ENCODE peak calls at places on chromosomes 16 and 17, in four cellular contexts. One of them, this sample, is unnamed.

GRCh38 chr17:78396436-78397335 is 18.2 kb downstream of the PGS1 start:
- DNase-seq in lung: peak; percentile 55
- DNase-seq in heart left ventricle: no peak
- DNase-seq in CD8-positive, alpha-beta T cell: no peak
- DNase-seq in this sample: no peak

GRCh38 chr17:7354262-7354781 is 634 bp upstream of the TMEM95 start:
- DNase-seq in lung: no peak
- DNase-seq in heart left ventricle: no peak
- DNase-seq in CD8-positive, alpha-beta T cell: no peak
- DNase-seq in this sample: peak; percentile 100

GRCh38 chr16:27313422-27314160 is at the start of gene IL4R:
- DNase-seq in lung: peak; percentile 89
- DNase-seq in heart left ventricle: peak; percentile 89
- DNase-seq in CD8-positive, alpha-beta T cell: peak; percentile 70
- DNase-seq in this sample: peak; percentile 70

GRCh38 chr17:33175565-33175964 is 117.5 kb downstream of the ASIC2 start:
- DNase-seq in lung: no peak
- DNase-seq in heart left ventricle: no peak
- DNase-seq in CD8-positive, alpha-beta T cell: no peak
- DNase-seq in this sample: no peak

GRCh38 chr16:63426275-63426870 is 1390.1 kb upstream of the CDH8 start:
- DNase-seq in lung: no peak
- DNase-seq in heart left ventricle: no peak
- DNase-seq in CD8-positive, alpha-beta T cell: no peak
- DNase-seq in this sample: no peak

GRCh38 chr16:68085259-68086071 is at the start of gene NFATC3:
- DNase-seq in lung: peak; percentile 98
- DNase-seq in heart left ventricle: peak; percentile 99
- DNase-seq in CD8-positive, alpha-beta T cell: peak; percentile 99
- DNase-seq in this sample: peak; percentile 93

GRCh38 chr17:48728232-48729231 is at the start of gene HOXB13:
- DNase-seq in lung: no peak
- DNase-seq in heart left ventricle: no peak
- DNase-seq in CD8-positive, alpha-beta T cell: peak; percentile 43
- DNase-seq in this sample: no peak

GRCh38 chr17:17348872-17349723 is 45.9 kb downstream of the NT5M start:
- DNase-seq in lung: no peak
- DNase-seq in heart left ventricle: peak; percentile 33
- DNase-seq in CD8-positive, alpha-beta T cell: no peak
- DNase-seq in this sample: no peak

GRCh38 chr17:82775033-82775823 is 23.4 kb downstream of the TBCD start:
- DNase-seq in lung: peak; percentile 64
- DNase-seq in heart left ventricle: peak; percentile 83
- DNase-seq in CD8-positive, alpha-beta T cell: peak; percentile 52
- DNase-seq in this sample: no peak

GRCh38 chr17:62860962-62861873 is 53.1 kb upstream of the MARCHF10 start:
- DNase-seq in lung: no peak
- DNase-seq in heart left ventricle: no peak
- DNase-seq in CD8-positive, alpha-beta T cell: no peak
- DNase-seq in this sample: no peak

GRCh38 chr16:4297480-4297879 is 18.4 kb upstream of the GLIS2 start:
- DNase-seq in lung: no peak
- DNase-seq in heart left ventricle: no peak
- DNase-seq in CD8-positive, alpha-beta T cell: no peak
- DNase-seq in this sample: no peak

GRCh38 chr16:26951950-26952349 is 114.8 kb upstream of the C16orf82 start:
- DNase-seq in lung: no peak
- DNase-seq in heart left ventricle: no peak
- DNase-seq in CD8-positive, alpha-beta T cell: no peak
- DNase-seq in this sample: no peak

GRCh38 chr17:58333396-58334207 is 5.0 kb upstream of the TSPOAP1 start:
- DNase-seq in lung: no peak
- DNase-seq in heart left ventricle: peak; percentile 27
- DNase-seq in CD8-positive, alpha-beta T cell: no peak
- DNase-seq in this sample: no peak

GRCh38 chr16:65285128-65286120 is 163.6 kb upstream of the CDH11 start:
- DNase-seq in lung: no peak
- DNase-seq in heart left ventricle: no peak
- DNase-seq in CD8-positive, alpha-beta T cell: no peak
- DNase-seq in this sample: no peak

GRCh38 chr16:64952177-64952576 is 169.7 kb downstream of the CDH11 start:
- DNase-seq in lung: no peak
- DNase-seq in heart left ventricle: no peak
- DNase-seq in CD8-positive, alpha-beta T cell: no peak
- DNase-seq in this sample: no peak

GRCh38 chr17:63700528-63701441 is 860 bp upstream of the LIMD2 start:
- DNase-seq in lung: no peak
- DNase-seq in heart left ventricle: peak; percentile 84
- DNase-seq in CD8-positive, alpha-beta T cell: peak; percentile 60
- DNase-seq in this sample: no peak

DNA sequence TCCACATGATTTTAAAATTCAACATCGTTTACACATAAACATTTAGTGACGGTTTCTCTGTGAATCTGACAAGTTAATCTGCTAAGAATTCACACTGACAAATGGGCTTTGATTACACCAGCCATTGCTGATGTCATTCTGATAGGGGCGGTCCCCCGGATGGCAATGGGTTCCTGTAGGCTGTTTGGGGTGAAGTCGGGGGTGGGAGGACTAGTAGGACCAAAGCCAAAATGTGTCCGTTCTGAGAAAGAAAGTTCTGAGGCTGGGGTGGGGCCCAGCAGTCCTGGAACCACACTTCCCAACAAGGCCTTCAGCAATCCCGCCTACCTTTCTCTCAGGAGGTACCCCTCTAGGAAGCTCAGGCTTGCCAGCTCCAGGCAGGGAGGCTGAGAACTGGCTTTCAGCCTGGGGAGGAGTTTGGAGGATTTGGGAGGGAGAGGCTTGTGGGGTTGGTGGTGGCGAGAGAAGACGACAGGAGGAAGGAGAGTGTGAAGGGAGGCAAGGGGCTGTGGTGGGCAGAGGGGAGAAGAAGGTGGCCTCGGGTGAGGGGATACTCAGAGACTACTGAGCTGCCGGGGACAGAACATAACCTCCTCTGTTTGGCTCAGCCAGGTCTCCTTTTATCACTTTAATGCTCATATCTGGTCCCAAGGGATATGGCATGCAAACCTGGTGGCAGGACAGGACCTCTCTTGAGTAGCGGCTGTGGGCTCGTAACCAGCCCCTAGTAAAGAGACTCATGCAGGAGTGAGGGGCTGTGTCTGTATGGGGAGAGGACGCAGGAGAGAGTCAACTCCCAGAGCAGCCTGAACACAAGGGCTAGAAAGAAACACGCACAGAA is 8.6 kb downstream of the HIC1 start:
- DNase-seq in lung: no peak
- DNase-seq in heart left ventricle: no peak
- DNase-seq in CD8-positive, alpha-beta T cell: no peak
- DNase-seq in this sample: no peak
- H3K4me1 ChIP-seq in lung: peaks cover 32% of the 10 kb centered on the region
- H3K4me1 ChIP-seq in heart left ventricle: peaks cover 63% of the 10 kb centered on the region
- H3K4me1 ChIP-seq in CD8-positive, alpha-beta T cell: peaks cover 14% of the 10 kb centered on the region
- H3K4me1 ChIP-seq in this sample: no peaks in the 10 kb centered on the region

GRCh38 chr17:50059256-50059655 is 3.3 kb downstream of the ITGA3 start:
- DNase-seq in lung: no peak
- DNase-seq in heart left ventricle: no peak
- DNase-seq in CD8-positive, alpha-beta T cell: no peak
- DNase-seq in this sample: peak; percentile 34

GRCh38 chr17:50056217-50056960 is 479 bp downstream of the ITGA3 start:
- DNase-seq in lung: peak; percentile 70
- DNase-seq in heart left ventricle: peak; percentile 74
- DNase-seq in CD8-positive, alpha-beta T cell: peak; percentile 61
- DNase-seq in this sample: peak; percentile 68

GRCh38 chr17:50058296-50058945 is 2.5 kb downstream of the ITGA3 start:
- DNase-seq in lung: no peak
- DNase-seq in heart left ventricle: no peak
- DNase-seq in CD8-positive, alpha-beta T cell: no peak
- DNase-seq in this sample: no peak

GRCh38 chr17:50056961-50057330 is 1.0 kb downstream of the ITGA3 start:
- DNase-seq in lung: no peak
- DNase-seq in heart left ventricle: no peak
- DNase-seq in CD8-positive, alpha-beta T cell: no peak
- DNase-seq in this sample: peak; percentile 49

GRCh38 chr17:50057521-50057991 is 1.6 kb downstream of the ITGA3 start:
- DNase-seq in lung: no peak
- DNase-seq in heart left ventricle: no peak
- DNase-seq in CD8-positive, alpha-beta T cell: no peak
- DNase-seq in this sample: no peak
- H3K4me1 ChIP-seq in lung: peaks cover 47% of the 10 kb centered on the region
- H3K4me1 ChIP-seq in heart left ventricle: peaks cover 70% of the 10 kb centered on the region
- H3K4me1 ChIP-seq in CD8-positive, alpha-beta T cell: peaks cover 9% of the 10 kb centered on the region
- H3K4me1 ChIP-seq in this sample: peaks cover 64% of the 10 kb centered on the region

DNA sequence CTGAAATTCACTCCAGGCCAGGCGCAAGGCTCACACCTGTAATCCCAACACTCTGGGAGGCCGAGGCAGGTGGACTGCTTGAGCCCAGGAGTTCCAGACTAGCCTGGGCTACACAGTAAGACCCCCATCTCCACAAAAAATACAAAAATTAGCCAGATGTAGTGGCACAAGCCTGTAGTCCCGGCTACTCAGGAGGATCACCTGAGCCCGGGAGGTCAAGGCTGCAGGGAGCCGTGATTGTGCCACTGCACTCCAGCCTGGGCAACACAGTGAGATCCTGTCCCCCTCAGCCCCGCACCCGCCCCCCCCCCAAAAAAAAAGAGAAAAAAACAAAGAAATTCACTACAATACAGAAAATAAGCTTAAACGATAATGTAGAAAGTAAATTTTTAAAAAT is 31.5 kb downstream of the MBTPS1 start:
- DNase-seq in lung: no peak
- DNase-seq in heart left ventricle: no peak
- DNase-seq in CD8-positive, alpha-beta T cell: no peak
- DNase-seq in this sample: no peak
- H3K4me1 ChIP-seq in lung: no peaks in the 10 kb centered on the region
- H3K4me1 ChIP-seq in heart left ventricle: peaks cover 4% of the 10 kb centered on the region
- H3K4me1 ChIP-seq in CD8-positive, alpha-beta T cell: peaks cover 20% of the 10 kb centered on the region
- H3K4me1 ChIP-seq in this sample: peaks cover 6% of the 10 kb centered on the region

DNA sequence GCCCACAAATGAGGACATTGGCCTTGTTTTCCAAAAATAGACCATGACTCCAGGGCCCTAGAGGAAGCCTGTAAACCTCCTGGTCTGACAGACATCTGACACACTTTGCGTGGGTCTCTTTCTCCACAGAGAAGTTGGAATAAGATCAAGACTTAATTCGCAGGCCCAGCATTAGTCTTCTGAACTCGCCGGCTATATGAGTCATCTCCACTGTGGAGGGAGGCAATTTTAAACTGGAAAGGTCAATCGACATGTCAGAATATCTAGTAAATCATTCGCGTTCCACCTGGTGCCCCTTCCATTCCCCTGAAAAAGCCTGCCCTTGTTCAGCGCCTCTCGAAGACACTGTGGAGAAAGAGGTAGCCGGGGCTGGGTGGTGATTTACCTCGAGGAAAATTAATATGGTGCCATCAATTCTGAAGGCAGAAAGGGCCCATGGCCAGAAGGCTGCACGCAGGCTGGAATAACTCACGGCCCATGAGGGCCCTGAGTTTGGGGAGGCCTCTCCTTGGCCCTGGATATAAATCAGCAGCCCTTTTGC is 140.2 kb downstream of the CLEC16A start:
- DNase-seq in lung: no peak
- DNase-seq in heart left ventricle: no peak
- DNase-seq in CD8-positive, alpha-beta T cell: no peak
- DNase-seq in this sample: no peak
- H3K4me1 ChIP-seq in lung: no peaks in the 10 kb centered on the region
- H3K4me1 ChIP-seq in heart left ventricle: no peaks in the 10 kb centered on the region
- H3K4me1 ChIP-seq in CD8-positive, alpha-beta T cell: peaks cover 20% of the 10 kb centered on the region
- H3K4me1 ChIP-seq in this sample: no peaks in the 10 kb centered on the region

GRCh38 chr17:59361916-59362810 is 30.7 kb downstream of the YPEL2 start:
- DNase-seq in lung: no peak
- DNase-seq in heart left ventricle: no peak
- DNase-seq in CD8-positive, alpha-beta T cell: peak; percentile 47
- DNase-seq in this sample: peak; percentile 87
- H3K4me1 ChIP-seq in lung: peaks cover 29% of the 10 kb centered on the region
- H3K4me1 ChIP-seq in heart left ventricle: peaks cover 60% of the 10 kb centered on the region
- H3K4me1 ChIP-seq in CD8-positive, alpha-beta T cell: peaks cover 86% of the 10 kb centered on the region
- H3K4me1 ChIP-seq in this sample: peaks cover 20% of the 10 kb centered on the region

GRCh38 chr16:74778646-74779045 is 4.0 kb upstream of the FA2H start:
- DNase-seq in lung: no peak
- DNase-seq in heart left ventricle: no peak
- DNase-seq in CD8-positive, alpha-beta T cell: no peak
- DNase-seq in this sample: no peak
- H3K4me1 ChIP-seq in lung: peaks cover 8% of the 10 kb centered on the region
- H3K4me1 ChIP-seq in heart left ventricle: no peaks in the 10 kb centered on the region
- H3K4me1 ChIP-seq in CD8-positive, alpha-beta T cell: peaks cover 4% of the 10 kb centered on the region
- H3K4me1 ChIP-seq in this sample: peaks cover 10% of the 10 kb centered on the region

GRCh38 chr17:81043725-81044427 is 8.9 kb downstream of the BAIAP2 start:
- DNase-seq in lung: peak; percentile 81
- DNase-seq in heart left ventricle: no peak
- DNase-seq in CD8-positive, alpha-beta T cell: no peak
- DNase-seq in this sample: peak; percentile 77
- H3K4me1 ChIP-seq in lung: peaks cover 75% of the 10 kb centered on the region
- H3K4me1 ChIP-seq in heart left ventricle: peaks cover 41% of the 10 kb centered on the region
- H3K4me1 ChIP-seq in CD8-positive, alpha-beta T cell: no peaks in the 10 kb centered on the region
- H3K4me1 ChIP-seq in this sample: peaks cover 76% of the 10 kb centered on the region